ENCODE peak calls at places on chromosomes 7 and 10, in five cellular contexts. One of them, this sample, is unnamed.

GRCh38 chr10:126423779-126424491 is 35.7 kb upstream of the ADAM12 start:
- DNase-seq in IMR-90: no peak
- DNase-seq in dorsolateral prefrontal cortex: no peak
- DNase-seq in lower lobe of right lung: no peak
- DNase-seq in psoas muscle: no peak
- DNase-seq in this sample: no peak

GRCh38 chr10:86793696-86794095 is 37.3 kb downstream of the BMPR1A start:
- DNase-seq in IMR-90: no peak
- DNase-seq in dorsolateral prefrontal cortex: no peak
- DNase-seq in lower lobe of right lung: no peak
- DNase-seq in psoas muscle: no peak
- DNase-seq in this sample: no peak

GRCh38 chr7:156566812-156567549 is 73.6 kb upstream of the RNF32 start:
- DNase-seq in IMR-90: no peak
- DNase-seq in dorsolateral prefrontal cortex: no peak
- DNase-seq in lower lobe of right lung: no peak
- DNase-seq in psoas muscle: no peak
- DNase-seq in this sample: no peak

GRCh38 chr10:59366310-59366709 is 4.0 kb upstream of the FAM13C start:
- DNase-seq in IMR-90: no peak
- DNase-seq in dorsolateral prefrontal cortex: no peak
- DNase-seq in lower lobe of right lung: no peak
- DNase-seq in psoas muscle: no peak
- DNase-seq in this sample: no peak

GRCh38 chr7:135204876-135205275 is 6.5 kb downstream of the WDR91 start:
- DNase-seq in IMR-90: no peak
- DNase-seq in dorsolateral prefrontal cortex: no peak
- DNase-seq in lower lobe of right lung: no peak
- DNase-seq in psoas muscle: no peak
- DNase-seq in this sample: no peak

GRCh38 chr10:119543814-119544642 is 1.5 kb upstream of the RGS10 start:
- DNase-seq in IMR-90: no peak
- DNase-seq in dorsolateral prefrontal cortex: no peak
- DNase-seq in lower lobe of right lung: no peak
- DNase-seq in psoas muscle: no peak
- DNase-seq in this sample: peak; percentile 65

GRCh38 chr10:78335691-78336401 is 302.2 kb downstream of the RPS24 start:
- DNase-seq in IMR-90: peak; percentile 94
- DNase-seq in dorsolateral prefrontal cortex: no peak
- DNase-seq in lower lobe of right lung: no peak
- DNase-seq in psoas muscle: peak; percentile 44
- DNase-seq in this sample: peak; percentile 91

GRCh38 chr7:80107278-80107677 is 27.4 kb upstream of the GNAI1 start:
- DNase-seq in IMR-90: no peak
- DNase-seq in dorsolateral prefrontal cortex: no peak
- DNase-seq in lower lobe of right lung: no peak
- DNase-seq in psoas muscle: no peak
- DNase-seq in this sample: no peak

GRCh38 chr7:142638581-142638980 is 110.7 kb upstream of the PRSS1 start:
- DNase-seq in IMR-90: no peak
- DNase-seq in dorsolateral prefrontal cortex: no peak
- DNase-seq in lower lobe of right lung: no peak
- DNase-seq in psoas muscle: no peak
- DNase-seq in this sample: no peak

GRCh38 chr7:150421831-150422230 is 28.6 kb upstream of the GIMAP8 start:
- DNase-seq in IMR-90: no peak
- DNase-seq in dorsolateral prefrontal cortex: no peak
- DNase-seq in lower lobe of right lung: no peak
- DNase-seq in psoas muscle: no peak
- DNase-seq in this sample: no peak

GRCh38 chr7:35254496-35255416 is 856 bp upstream of the TBX20 start:
- DNase-seq in IMR-90: no peak
- DNase-seq in dorsolateral prefrontal cortex: no peak
- DNase-seq in lower lobe of right lung: no peak
- DNase-seq in psoas muscle: no peak
- DNase-seq in this sample: no peak

GRCh38 chr10:97549587-97550322 is 22.8 kb upstream of the ANKRD2 start:
- DNase-seq in IMR-90: no peak
- DNase-seq in dorsolateral prefrontal cortex: peak; percentile 44
- DNase-seq in lower lobe of right lung: no peak
- DNase-seq in psoas muscle: peak; percentile 14
- DNase-seq in this sample: no peak

GRCh38 chr10:44619975-44620374 is 235.1 kb upstream of the CXCL12 start:
- DNase-seq in IMR-90: no peak
- DNase-seq in dorsolateral prefrontal cortex: no peak
- DNase-seq in lower lobe of right lung: no peak
- DNase-seq in psoas muscle: no peak
- DNase-seq in this sample: peak; percentile 50

GRCh38 chr10:30270247-30270646 is 78.8 kb downstream of the MTPAP start:
- DNase-seq in IMR-90: peak; percentile 13
- DNase-seq in dorsolateral prefrontal cortex: no peak
- DNase-seq in lower lobe of right lung: no peak
- DNase-seq in psoas muscle: no peak
- DNase-seq in this sample: peak; percentile 24

GRCh38 chr10:101669181-101669580 is 25.8 kb downstream of the FBXW4 start:
- DNase-seq in IMR-90: no peak
- DNase-seq in dorsolateral prefrontal cortex: no peak
- DNase-seq in lower lobe of right lung: no peak
- DNase-seq in psoas muscle: no peak
- DNase-seq in this sample: no peak

GRCh38 chr7:29499932-29500331 is 63.7 kb upstream of the PRR15 start:
- DNase-seq in IMR-90: no peak
- DNase-seq in dorsolateral prefrontal cortex: no peak
- DNase-seq in lower lobe of right lung: no peak
- DNase-seq in psoas muscle: no peak
- DNase-seq in this sample: no peak

GRCh38 chr10:12299222-12299973 is 49.9 kb upstream of the CAMK1D start:
- DNase-seq in IMR-90: no peak
- DNase-seq in dorsolateral prefrontal cortex: no peak
- DNase-seq in lower lobe of right lung: peak; percentile 58
- DNase-seq in psoas muscle: no peak
- DNase-seq in this sample: no peak

GRCh38 chr10:34145751-34146150 is 669.3 kb downstream of the PARD3 start:
- DNase-seq in IMR-90: peak; percentile 64
- DNase-seq in dorsolateral prefrontal cortex: no peak
- DNase-seq in lower lobe of right lung: no peak
- DNase-seq in psoas muscle: no peak
- DNase-seq in this sample: peak; percentile 63

GRCh38 chr10:89476676-89477075 is 58.7 kb downstream of the SLC16A12 start:
- DNase-seq in IMR-90: peak; percentile 12
- DNase-seq in dorsolateral prefrontal cortex: no peak
- DNase-seq in lower lobe of right lung: peak; percentile 70
- DNase-seq in psoas muscle: no peak
- DNase-seq in this sample: no peak

GRCh38 chr7:122884186-122884585 is 2.1 kb downstream of the CADPS2 start:
- DNase-seq in IMR-90: no peak
- DNase-seq in dorsolateral prefrontal cortex: no peak
- DNase-seq in lower lobe of right lung: no peak
- DNase-seq in psoas muscle: no peak
- DNase-seq in this sample: no peak

GRCh38 chr7:103293526-103293925 is 3.7 kb upstream of the PMPCB start:
- DNase-seq in IMR-90: no peak
- DNase-seq in dorsolateral prefrontal cortex: no peak
- DNase-seq in lower lobe of right lung: no peak
- DNase-seq in psoas muscle: no peak
- DNase-seq in this sample: no peak

GRCh38 chr10:28678687-28679457 is 1.6 kb downstream of the BAMBI start:
- DNase-seq in IMR-90: peak; percentile 24
- DNase-seq in dorsolateral prefrontal cortex: no peak
- DNase-seq in lower lobe of right lung: no peak
- DNase-seq in psoas muscle: no peak
- DNase-seq in this sample: no peak

GRCh38 chr10:11345224-11346054 is 266.0 kb downstream of the USP6NL start:
- DNase-seq in IMR-90: no peak
- DNase-seq in dorsolateral prefrontal cortex: no peak
- DNase-seq in lower lobe of right lung: peak; percentile 65
- DNase-seq in psoas muscle: no peak
- DNase-seq in this sample: no peak

GRCh38 chr7:30750574-30751256 is 1.2 kb upstream of the INMT start:
- DNase-seq in IMR-90: peak; percentile 92
- DNase-seq in dorsolateral prefrontal cortex: no peak
- DNase-seq in lower lobe of right lung: peak; percentile 66
- DNase-seq in psoas muscle: peak; percentile 83
- DNase-seq in this sample: peak; percentile 99

GRCh38 chr10:17227367-17228080 is 517 bp upstream of the VIM start:
- DNase-seq in IMR-90: peak; percentile 39
- DNase-seq in dorsolateral prefrontal cortex: no peak
- DNase-seq in lower lobe of right lung: no peak
- DNase-seq in psoas muscle: no peak
- DNase-seq in this sample: no peak

GRCh38 chr10:71236822-71237682 is 24.7 kb downstream of the UNC5B start:
- DNase-seq in IMR-90: no peak
- DNase-seq in dorsolateral prefrontal cortex: no peak
- DNase-seq in lower lobe of right lung: no peak
- DNase-seq in psoas muscle: no peak
- DNase-seq in this sample: no peak

GRCh38 chr10:22317121-22317370 is 858 bp downstream of the COMMD3 start:
- DNase-seq in IMR-90: no peak
- DNase-seq in dorsolateral prefrontal cortex: no peak
- DNase-seq in lower lobe of right lung: no peak
- DNase-seq in psoas muscle: no peak
- DNase-seq in this sample: no peak

GRCh38 chr10:12503311-12503710 is 154.0 kb downstream of the CAMK1D start:
- DNase-seq in IMR-90: no peak
- DNase-seq in dorsolateral prefrontal cortex: no peak
- DNase-seq in lower lobe of right lung: no peak
- DNase-seq in psoas muscle: no peak
- DNase-seq in this sample: no peak

GRCh38 chr10:97664282-97664850 is 22.7 kb downstream of the AVPI1 start:
- DNase-seq in IMR-90: no peak
- DNase-seq in dorsolateral prefrontal cortex: no peak
- DNase-seq in lower lobe of right lung: no peak
- DNase-seq in psoas muscle: no peak
- DNase-seq in this sample: no peak

GRCh38 chr10:22605168-22605567 is 109.2 kb downstream of the PIP4K2A start:
- DNase-seq in IMR-90: peak; percentile 35
- DNase-seq in dorsolateral prefrontal cortex: no peak
- DNase-seq in lower lobe of right lung: no peak
- DNase-seq in psoas muscle: no peak
- DNase-seq in this sample: peak; percentile 36

GRCh38 chr7:286278-286677 is 3.7 kb upstream of the FOXL3 start:
- DNase-seq in IMR-90: no peak
- DNase-seq in dorsolateral prefrontal cortex: no peak
- DNase-seq in lower lobe of right lung: peak; percentile 11
- DNase-seq in psoas muscle: no peak
- DNase-seq in this sample: no peak

DNA sequence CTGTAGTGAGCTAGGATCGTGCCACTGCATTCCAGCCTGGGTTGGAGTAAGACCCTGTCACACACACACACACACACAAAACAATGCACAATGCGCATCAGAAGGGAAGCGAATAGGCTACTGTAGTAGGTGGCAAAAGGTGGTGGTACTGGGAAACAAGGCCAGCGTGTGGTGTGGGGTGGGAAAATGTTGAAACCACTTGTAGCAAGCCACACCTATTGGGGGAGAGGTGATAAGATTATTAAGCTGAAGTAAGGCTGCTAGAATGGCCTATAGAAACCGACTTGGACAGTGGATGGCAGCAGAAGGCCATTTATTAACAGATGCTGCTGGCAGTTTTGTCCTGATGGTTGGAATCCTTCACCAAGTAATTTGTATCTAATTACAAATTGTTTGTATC is 7.2 kb upstream of the CHCHD1 start:
- DNase-seq in IMR-90: peak; percentile 24
- DNase-seq in dorsolateral prefrontal cortex: no peak
- DNase-seq in lower lobe of right lung: no peak
- DNase-seq in psoas muscle: no peak
- DNase-seq in this sample: peak; percentile 65
- H3K4me3 ChIP-seq in IMR-90: peak overlapping the region; percentile 72
- H3K4me3 ChIP-seq in dorsolateral prefrontal cortex: peak overlapping the region; percentile 96
- H3K4me3 ChIP-seq in lower lobe of right lung: peak overlapping the region; percentile 94
- H3K4me3 ChIP-seq in psoas muscle: peak overlapping the region; percentile 84
- H3K4me3 ChIP-seq in this sample: peak overlapping the region; percentile 70

DNA sequence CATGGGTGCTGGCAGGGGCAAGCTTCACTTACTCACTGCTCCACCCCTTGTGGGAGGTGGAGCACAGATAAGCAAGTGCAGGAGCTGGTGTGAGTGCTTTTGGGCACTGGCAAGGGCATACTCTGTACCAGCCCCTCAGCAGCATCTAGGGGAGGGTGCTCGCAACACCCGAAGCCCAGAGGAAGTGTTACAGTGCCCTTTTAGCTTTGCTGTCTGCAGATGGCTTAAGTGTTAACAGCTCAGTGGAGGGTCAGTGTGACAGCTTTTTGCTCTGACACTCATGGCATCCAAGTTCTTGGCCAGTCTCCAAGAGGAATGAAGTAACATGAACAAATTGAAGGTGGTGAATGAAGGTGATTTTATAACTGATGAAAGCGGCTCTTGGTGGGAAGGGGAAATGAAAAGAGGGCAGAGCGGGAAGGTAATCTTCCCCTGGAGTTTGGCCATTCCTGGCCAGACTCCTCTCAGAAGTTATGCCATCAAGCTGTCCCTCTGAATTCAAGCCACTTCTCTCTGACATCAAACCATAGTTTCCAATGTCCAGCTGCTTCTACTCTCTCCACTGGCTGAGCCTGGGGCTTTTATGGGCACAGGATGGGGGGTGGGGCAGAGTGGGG is 862.5 kb downstream of the KCNMA1 start:
- DNase-seq in IMR-90: no peak
- DNase-seq in dorsolateral prefrontal cortex: no peak
- DNase-seq in lower lobe of right lung: no peak
- DNase-seq in psoas muscle: no peak
- DNase-seq in this sample: peak; percentile 3
- TF ChIP-seq CTCF in IMR-90: no peak
- TF ChIP-seq CTCF in dorsolateral prefrontal cortex: no peak
- TF ChIP-seq CTCF in lower lobe of right lung: no peak
- TF ChIP-seq CTCF in psoas muscle: no peak
- TF ChIP-seq CTCF in this sample: no peak

DNA sequence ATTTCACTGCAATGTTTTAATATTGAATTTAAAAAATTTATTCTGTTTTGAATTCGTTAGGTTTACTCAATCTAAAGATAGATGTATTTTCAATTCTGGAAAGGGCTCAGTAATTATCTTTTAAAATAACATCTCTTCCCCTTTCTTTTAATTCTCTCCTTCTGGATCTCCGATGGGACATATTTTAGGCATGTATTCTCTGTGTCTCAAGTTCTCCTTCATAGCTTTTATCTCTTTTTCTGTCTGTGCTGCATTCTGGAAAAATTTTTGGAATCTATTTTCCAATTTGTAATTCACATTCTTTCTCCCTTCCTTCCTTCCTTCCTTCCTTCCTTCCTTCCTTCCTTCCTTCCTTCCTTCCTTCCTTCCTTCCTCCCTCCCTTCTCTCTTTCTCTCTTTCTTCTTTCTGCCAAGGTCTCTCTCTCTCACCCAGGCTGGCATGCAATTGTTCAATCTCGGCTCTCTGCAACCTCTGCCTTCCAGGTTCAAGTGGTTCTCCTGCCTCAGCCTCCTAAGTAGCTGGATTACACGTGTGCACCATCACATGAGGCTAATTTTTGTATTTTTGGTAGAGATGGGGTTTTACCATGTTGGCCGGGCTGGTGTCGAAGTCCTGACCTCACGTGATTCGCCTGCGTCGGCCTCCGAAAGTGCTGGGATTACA is 98.5 kb upstream of the CTTNBP2 start:
- DNase-seq in IMR-90: no peak
- DNase-seq in dorsolateral prefrontal cortex: no peak
- DNase-seq in lower lobe of right lung: no peak
- DNase-seq in psoas muscle: no peak
- DNase-seq in this sample: no peak
- H3K4me3 ChIP-seq in IMR-90: no peak overlapping the region
- H3K4me3 ChIP-seq in dorsolateral prefrontal cortex: no peak overlapping the region
- H3K4me3 ChIP-seq in lower lobe of right lung: no peak overlapping the region
- H3K4me3 ChIP-seq in psoas muscle: no peak overlapping the region
- H3K4me3 ChIP-seq in this sample: no peak overlapping the region

GRCh38 chr10:133275683-133276092 is 980 bp downstream of the ADAM8 start:
- DNase-seq in IMR-90: no peak
- DNase-seq in dorsolateral prefrontal cortex: no peak
- DNase-seq in lower lobe of right lung: no peak
- DNase-seq in psoas muscle: no peak
- DNase-seq in this sample: no peak
- TF ChIP-seq CTCF in IMR-90: no peak
- TF ChIP-seq CTCF in dorsolateral prefrontal cortex: no peak
- TF ChIP-seq CTCF in lower lobe of right lung: no peak
- TF ChIP-seq CTCF in psoas muscle: no peak
- TF ChIP-seq CTCF in this sample: no peak

This sample was measured in foreskin fibroblast.